ENCODE peak calls at places on chromosomes 16 and 17, in seven cellular contexts. X is IMR-90, P is neuronal stem cell, T is mesenchymal stem cell, V is mesendoderm, N is H9, W is trophoblast cell. M is an unnamed sample.
A peak's percentile ranks its signal among the peaks of the same experiment; 100 is the strongest.

GRCh38 chr17:50198026-50198669 is 3.3 kb downstream of the COL1A1 start:
- DNase-seq in P (no peak), V (peak; percentile 62), N (no peak), X (peak; percentile 63), W (peak; percentile 35), T (peak; percentile 82), M (no peak)

GRCh38 chr16:68902376-68903345 is 59.3 kb downstream of the TANGO6 start:
- DNase-seq in P (peak; percentile 55), N (peak; percentile 65), T (peak; percentile 48), W (peak; percentile 55), X (peak; percentile 63), V (peak; percentile 81), M (no peak)

GRCh38 chr16:70438325-70438982 is 446 bp downstream of the ST3GAL2 start:
- DNase-seq in T (no peak), N (no peak), P (no peak), X (no peak), W (no peak), V (no peak), M (no peak)

GRCh38 chr16:68776821-68777485 is 39.9 kb downstream of the CDH1 start:
- DNase-seq in V (no peak), W (no peak), X (no peak), N (no peak), P (no peak), T (peak; percentile 14), M (no peak)

GRCh38 chr16:79658301-79659001 is 57.9 kb upstream of the MAF start:
- DNase-seq in P (no peak), V (no peak), N (no peak), T (peak; percentile 93), W (peak; percentile 59), X (peak; percentile 35), M (no peak)

GRCh38 chr16:2004795-2005517 is 4.7 kb downstream of the ZNF598 start:
- DNase-seq in P (no peak), X (no peak), W (no peak), N (no peak), T (no peak), V (no peak), M (no peak)

GRCh38 chr17:33112763-33113162 is 121.1 kb downstream of the SPACA3 start:
- DNase-seq in X (peak; percentile 18), P (no peak), V (peak; percentile 44), W (peak; percentile 24), T (no peak), N (no peak), M (no peak)

GRCh38 chr16:640614-641013 is 1.0 kb upstream of the MCRIP2 start:
- DNase-seq in N (no peak), P (no peak), T (no peak), V (no peak), W (no peak), X (no peak), M (no peak)

GRCh38 chr16:7185179-7185578 is 147.5 kb upstream of the RBFOX1 start:
- DNase-seq in W (no peak), P (no peak), V (no peak), T (no peak), N (no peak), X (no peak), M (no peak)

GRCh38 chr16:55643161-55643970 is 12.4 kb upstream of the SLC6A2 start:
- DNase-seq in P (no peak), X (peak; percentile 12), V (no peak), N (peak; percentile 32), W (no peak), T (peak; percentile 10), M (no peak)

GRCh38 chr16:83402969-83403368 is 404.8 kb upstream of the HSBP1 start:
- DNase-seq in V (peak; percentile 21), P (no peak), X (peak; percentile 54), T (peak; percentile 60), W (no peak), N (no peak), M (no peak)

GRCh38 chr17:37294888-37295287 is 80.9 kb upstream of the C17orf78 start:
- DNase-seq in X (no peak), T (no peak), W (no peak), V (peak; percentile 24), N (peak; percentile 61), P (no peak), M (no peak)

GRCh38 chr17:69757794-69758430 is 317.1 kb upstream of the KCNJ16 start:
- DNase-seq in T (peak; percentile 84), W (peak; percentile 20), X (peak; percentile 94), N (no peak), V (no peak), P (no peak), M (no peak)

GRCh38 chr17:45149669-45150603 is 1.7 kb downstream of the HEXIM1 start:
- DNase-seq in V (peak; percentile 66), W (peak; percentile 25), T (peak; percentile 66), X (peak; percentile 51), P (no peak), N (peak; percentile 55), M (no peak)

GRCh38 chr17:75633484-75634375 is 496 bp downstream of the SMIM5 start:
- DNase-seq in N (peak; percentile 98), T (peak; percentile 95), V (peak; percentile 97), P (peak; percentile 93), X (peak; percentile 88), W (peak; percentile 98), M (peak; percentile 74)

GRCh38 chr16:81556715-81557284 is 112.2 kb downstream of the CMIP start:
- DNase-seq in W (no peak), V (no peak), N (no peak), P (no peak), X (no peak), T (peak; percentile 63), M (no peak)

GRCh38 chr17:64492481-64493109 is 4.3 kb downstream of the POLG2 start:
- DNase-seq in V (no peak), N (no peak), W (no peak), T (peak; percentile 53), P (no peak), X (no peak), M (no peak)

GRCh38 chr17:27526603-27527002 is 70.4 kb downstream of the KSR1 start:
- DNase-seq in N (peak; percentile 67), V (peak; percentile 73), W (no peak), P (no peak), T (peak; percentile 54), X (peak; percentile 61), M (no peak)

GRCh38 chr16:17467923-17468540 is 2.7 kb downstream of the XYLT1 start:
- DNase-seq in W (no peak), V (peak; percentile 85), P (peak; percentile 59), X (peak; percentile 69), N (peak; percentile 78), T (no peak), M (peak; percentile 72)

GRCh38 chr16:17468611-17469010 is 2.1 kb downstream of the XYLT1 start:
- DNase-seq in W (no peak), T (no peak), P (no peak), N (no peak), X (no peak), V (no peak), M (no peak)

GRCh38 chr16:17465460-17465859 is 5.3 kb downstream of the XYLT1 start:
- DNase-seq in N (no peak), P (no peak), W (no peak), X (no peak), V (no peak), T (no peak), M (no peak)

GRCh38 chr16:17469011-17469741 is 1.6 kb downstream of the XYLT1 start:
- DNase-seq in N (no peak), V (peak; percentile 28), X (peak; percentile 80), T (no peak), P (no peak), W (peak; percentile 37), M (no peak)

GRCh38 chr16:17466876-17467275 is 3.9 kb downstream of the XYLT1 start:
- DNase-seq in T (no peak), N (no peak), P (no peak), X (no peak), V (peak; percentile 57), W (no peak), M (no peak)
- H2BK120ac ChIP-seq in T (no peak overlapping the region), N (no peak overlapping the region), P (no peak overlapping the region), X (no peak overlapping the region), V (no peak overlapping the region), W (no peak overlapping the region), M (no peak overlapping the region)

GRCh38 chr16:20520103-20520502 is 56.1 kb downstream of the ACSM2B start:
- DNase-seq in V (no peak), W (no peak), N (no peak), X (no peak), P (no peak), T (no peak), M (no peak)

GRCh38 chr16:20519231-20519630 is 56.9 kb downstream of the ACSM2B start:
- DNase-seq in X (no peak), W (no peak), V (no peak), T (no peak), P (no peak), N (no peak), M (no peak)

GRCh38 chr16:20515580-20516179 is 60.5 kb downstream of the ACSM2B start:
- DNase-seq in X (no peak), P (no peak), T (no peak), N (no peak), V (no peak), W (no peak), M (no peak)

GRCh38 chr16:20517149-20517548 is 59.0 kb downstream of the ACSM2B start:
- DNase-seq in W (no peak), N (no peak), X (no peak), T (no peak), V (no peak), P (no peak), M (no peak)
- H2BK120ac ChIP-seq in W (no peak overlapping the region), N (no peak overlapping the region), X (no peak overlapping the region), T (no peak overlapping the region), V (no peak overlapping the region), P (no peak overlapping the region), M (no peak overlapping the region)

GRCh38 chr16:84851192-84852127 is 31.7 kb downstream of the CRISPLD2 start:
- DNase-seq in N (no peak), T (peak; percentile 87), P (no peak), W (peak; percentile 78), X (peak; percentile 98), V (peak; percentile 53), M (no peak)
- H2BK120ac ChIP-seq in N (no peak overlapping the region), T (no peak overlapping the region), P (no peak overlapping the region), W (no peak overlapping the region), X (peak overlapping the region; percentile 67), V (no peak overlapping the region), M (no peak overlapping the region)

DNA sequence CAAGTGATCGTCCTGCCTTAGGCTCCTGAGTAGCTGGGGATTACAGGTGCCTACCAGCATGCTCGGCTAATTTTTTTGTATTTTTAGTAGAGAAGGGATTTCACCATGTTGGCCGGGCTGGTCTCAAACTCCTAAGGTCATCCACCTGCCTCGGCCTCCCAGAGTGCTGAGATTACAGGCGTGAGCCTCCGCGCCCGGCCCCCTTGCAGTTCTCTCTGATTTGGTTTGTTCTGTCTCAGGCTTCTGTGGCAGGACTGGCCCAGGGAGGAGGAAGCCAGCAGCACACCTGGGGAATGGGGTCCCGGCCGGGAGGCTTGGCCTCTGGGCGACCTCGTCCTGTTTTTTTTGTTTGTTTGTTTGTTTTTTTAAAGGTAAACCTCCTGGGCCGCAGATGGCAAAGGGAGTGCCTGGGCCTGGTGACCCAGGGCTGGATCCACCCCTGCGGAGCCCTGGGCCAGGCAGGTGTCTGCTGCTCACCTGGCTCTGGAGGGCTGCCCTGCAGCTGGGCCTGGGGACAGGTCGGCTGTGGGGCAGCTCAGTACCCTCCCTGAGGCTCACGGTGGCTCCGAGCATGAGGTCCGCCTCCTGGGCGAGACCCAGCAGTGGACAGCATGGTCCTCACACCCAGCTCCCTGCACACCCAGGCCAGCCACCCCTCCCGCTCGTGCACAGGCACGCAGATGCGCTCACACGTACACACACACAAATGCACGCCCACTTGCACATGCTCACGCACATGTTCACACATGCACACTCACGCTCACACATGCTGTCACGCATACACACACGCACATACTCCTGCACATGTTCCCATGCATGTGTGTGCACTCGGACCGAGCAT is 3.3 kb upstream of the NUDT16L1 start:
- DNase-seq in P (no peak), W (no peak), X (no peak), T (no peak), N (no peak), V (no peak), M (no peak)
- H2BK120ac ChIP-seq in P (no peak overlapping the region), W (no peak overlapping the region), X (no peak overlapping the region), T (no peak overlapping the region), N (no peak overlapping the region), V (no peak overlapping the region), M (no peak overlapping the region)

GRCh38 chr16:89188064-89188441 is 12.3 kb downstream of the SLC22A31 start:
- DNase-seq in W (no peak), N (no peak), P (no peak), X (no peak), T (no peak), V (no peak), M (no peak)
- H2BK120ac ChIP-seq in W (no peak overlapping the region), N (no peak overlapping the region), P (no peak overlapping the region), X (no peak overlapping the region), T (no peak overlapping the region), V (no peak overlapping the region), M (no peak overlapping the region)

M was measured in H1.